ENCODE peak calls at places on chromosome 9, in seven cellular contexts. V is AG10803, S is Calu3, W is HCT116, C is neural crest cell, K is AG09319, F is ovary. B is an unnamed sample.

GRCh38 chr9:7756088-7756487 is 43.5 kb downstream of the DMAC1 start:
- DNase-seq in V (no peak), S (no peak), W (no peak), C (no peak), K (no peak), F (no peak), B (no peak)

GRCh38 chr9:133710661-133711427 is 27.3 kb downstream of the SARDH start:
- DNase-seq in V (no peak), S (no peak), W (no peak), C (no peak), K (no peak), F (peak), B (peak)

GRCh38 chr9:72338631-72339030 is 26.4 kb downstream of the ZFAND5 start:
- DNase-seq in V (no peak), S (no peak), W (no peak), C (no peak), K (no peak), F (no peak), B (no peak)

GRCh38 chr9:136861874-136862457 is 4.1 kb downstream of the EDF1 start:
- DNase-seq in V (no peak), S (no peak), W (no peak), C (no peak), K (no peak), F (no peak), B (no peak)

GRCh38 chr9:129919836-129920235 is 84.6 kb downstream of the USP20 start:
- DNase-seq in V (no peak), S (no peak), W (no peak), C (no peak), K (no peak), F (no peak), B (no peak)

GRCh38 chr9:8382777-8383527 is 583.4 kb upstream of the DMAC1 start:
- DNase-seq in V (no peak), S (no peak), W (no peak), C (no peak), K (no peak), F (no peak), B (no peak)

GRCh38 chr9:15087031-15087417 is 176.8 kb upstream of the FREM1 start:
- DNase-seq in V (peak), S (no peak), W (no peak), C (no peak), K (peak), F (no peak), B (no peak)

GRCh38 chr9:4530375-4530774 is 40.1 kb downstream of the SLC1A1 start:
- DNase-seq in V (no peak), S (peak), W (peak), C (no peak), K (no peak), F (no peak), B (no peak)

GRCh38 chr9:23907343-23907742 is 81.3 kb upstream of the ELAVL2 start:
- DNase-seq in V (no peak), S (no peak), W (no peak), C (no peak), K (no peak), F (no peak), B (no peak)

GRCh38 chr9:82673201-82673600 is 389.7 kb downstream of the RASEF start:
- DNase-seq in V (no peak), S (no peak), W (no peak), C (no peak), K (no peak), F (no peak), B (no peak)

GRCh38 chr9:108521063-108521462 is 334.7 kb downstream of the ACTL7B start:
- DNase-seq in V (peak), S (no peak), W (no peak), C (no peak), K (no peak), F (no peak), B (no peak)

GRCh38 chr9:75683591-75683990 is 206.9 kb upstream of the PCSK5 start:
- DNase-seq in V (no peak), S (no peak), W (no peak), C (no peak), K (no peak), F (no peak), B (no peak)

GRCh38 chr9:90107021-90107771 is 502.4 kb downstream of the GADD45G start:
- DNase-seq in V (peak), S (peak), W (no peak), C (no peak), K (no peak), F (peak), B (peak)

GRCh38 chr9:36258989-36259315 is 704 bp upstream of the GNE start:
- DNase-seq in V (peak), S (no peak), W (no peak), C (no peak), K (no peak), F (no peak), B (no peak)

GRCh38 chr9:137000177-137000930 is 4.0 kb upstream of the CLIC3 start:
- DNase-seq in V (peak), S (no peak), W (no peak), C (no peak), K (no peak), F (no peak), B (no peak)

GRCh38 chr9:4077499-4078102 is 222.3 kb downstream of the GLIS3 start:
- DNase-seq in V (peak), S (peak), W (peak), C (peak), K (peak), F (peak), B (peak)

GRCh38 chr9:94086468-94086867 is 2.2 kb downstream of the PTPDC1 start:
- DNase-seq in V (peak), S (no peak), W (peak), C (no peak), K (no peak), F (no peak), B (no peak)

GRCh38 chr9:105195259-105195658 is 49.2 kb upstream of the SLC44A1 start:
- DNase-seq in V (no peak), S (no peak), W (no peak), C (no peak), K (no peak), F (no peak), B (no peak)

GRCh38 chr9:93451762-93452709 is 551 bp downstream of the FAM120A start:
- DNase-seq in V (peak), S (peak), W (no peak), C (peak), K (no peak), F (peak), B (peak)

GRCh38 chr9:90774682-90775081 is 26.9 kb upstream of the SYK start:
- DNase-seq in V (no peak), S (no peak), W (no peak), C (no peak), K (no peak), F (no peak), B (no peak)

GRCh38 chr9:138077898-138078540 is 200.4 kb downstream of the CACNA1B start:
- DNase-seq in V (no peak), S (no peak), W (no peak), C (no peak), K (no peak), F (no peak), B (no peak)

GRCh38 chr9:29176786-29177185 is 1603.5 kb upstream of the C9orf72 start:
- DNase-seq in V (no peak), S (no peak), W (no peak), C (no peak), K (no peak), F (no peak), B (no peak)

GRCh38 chr9:100488171-100488570 is 15.2 kb downstream of the TMEFF1 start:
- DNase-seq in V (no peak), S (no peak), W (no peak), C (no peak), K (no peak), F (no peak), B (no peak)

GRCh38 chr9:73667749-73668148 is 516.1 kb downstream of the ANXA1 start:
- DNase-seq in V (peak), S (peak), W (no peak), C (no peak), K (no peak), F (no peak), B (no peak)
- TF ChIP-seq CTCF in V (peak), S (no peak), W (peak), C (peak), K (peak), F (no peak), B (no peak)

GRCh38 chr9:2414465-2414864 is 207.1 kb upstream of the VLDLR start:
- DNase-seq in V (no peak), S (no peak), W (no peak), C (no peak), K (no peak), F (no peak), B (no peak)

GRCh38 chr9:2415326-2415725 is 206.3 kb upstream of the VLDLR start:
- DNase-seq in V (no peak), S (no peak), W (no peak), C (no peak), K (no peak), F (no peak), B (no peak)

GRCh38 chr9:2420488-2421056 is 201.0 kb upstream of the VLDLR start:
- DNase-seq in V (no peak), S (no peak), W (no peak), C (no peak), K (no peak), F (no peak), B (no peak)

GRCh38 chr9:2417730-2418129 is 203.9 kb upstream of the VLDLR start:
- DNase-seq in V (no peak), S (no peak), W (no peak), C (no peak), K (no peak), F (no peak), B (no peak)

GRCh38 chr9:2418619-2419018 is 203.0 kb upstream of the VLDLR start:
- DNase-seq in V (peak), S (no peak), W (no peak), C (no peak), K (no peak), F (no peak), B (no peak)
- TF ChIP-seq CTCF in V (no peak), S (no peak), W (no peak), C (no peak), K (no peak), F (peak), B (no peak)

DNA sequence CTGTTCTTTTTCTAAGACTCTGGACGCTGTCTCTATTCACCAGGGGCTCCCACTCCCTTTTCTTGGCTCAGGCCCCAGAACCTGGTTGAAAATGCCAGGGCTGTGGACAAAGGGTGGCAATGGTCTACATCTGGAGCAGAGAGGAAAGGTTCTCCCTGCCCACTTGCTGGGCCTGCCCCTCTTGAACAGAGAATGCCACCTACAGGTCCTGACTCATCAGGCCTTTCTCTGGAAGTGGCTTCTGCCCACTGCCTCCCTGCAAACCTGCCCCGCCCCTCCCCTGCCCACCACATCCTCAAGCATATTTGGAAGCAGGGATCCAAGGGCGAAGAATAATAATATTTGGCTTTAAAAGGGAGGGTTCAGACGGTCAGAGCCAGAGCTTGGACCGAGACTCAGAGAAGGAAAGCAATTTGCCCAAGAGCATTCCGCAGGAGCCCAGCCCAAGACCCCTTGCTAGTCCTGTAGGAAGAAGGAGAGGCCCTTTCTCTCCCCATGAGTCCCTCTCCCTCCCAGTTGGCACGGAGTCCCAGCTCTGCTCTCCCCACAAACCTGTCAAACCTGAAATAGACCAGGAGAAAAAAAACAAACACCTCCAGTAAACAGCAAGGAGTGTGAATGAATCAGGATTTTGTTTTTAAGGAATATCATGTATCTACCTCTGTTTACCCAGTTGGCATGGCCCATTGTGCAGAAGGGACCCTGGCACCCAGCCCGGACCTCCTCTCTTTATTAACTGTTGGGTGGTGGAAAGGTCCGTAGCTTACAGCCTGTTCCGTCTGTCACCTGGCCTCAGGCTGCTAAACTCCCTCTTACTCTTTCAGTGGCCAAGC is 37.8 kb upstream of the STXBP1 start:
- DNase-seq in V (peak), S (peak), W (no peak), C (no peak), K (no peak), F (no peak), B (no peak)
- TF ChIP-seq CTCF in V (peak), S (no peak), W (no peak), C (no peak), K (peak), F (no peak), B (no peak)

DNA sequence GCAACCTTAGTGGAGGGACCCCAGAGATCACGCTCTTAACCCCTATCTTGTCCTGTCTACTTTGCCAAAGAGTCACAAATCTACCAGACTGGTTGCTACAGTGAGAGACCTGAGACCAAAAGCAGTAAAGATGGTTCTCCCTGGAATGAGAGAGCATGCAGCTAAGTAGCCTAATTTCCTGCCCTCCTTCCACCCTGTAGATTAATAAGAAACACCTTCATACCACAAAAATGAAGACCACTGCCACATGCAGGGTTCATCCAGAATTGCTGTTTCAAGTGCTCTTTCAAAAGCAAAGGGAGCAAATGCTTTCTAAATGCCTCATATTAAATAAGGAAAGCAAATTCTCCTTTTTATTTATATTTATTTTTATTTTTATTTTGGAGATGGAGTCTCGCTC is 119.1 kb downstream of the UGCG start:
- DNase-seq in V (no peak), S (no peak), W (no peak), C (no peak), K (no peak), F (no peak), B (no peak)
- TF ChIP-seq CTCF in V (no peak), S (no peak), W (no peak), C (no peak), K (no peak), F (no peak), B (no peak)

B was measured in psoas muscle.